ENCODE peak calls at places on chromosomes 11 and 22, in five cellular contexts. X is HFFc6, N is fibroblast of mammary gland, O is body of pancreas, Q is RWPE1. S is an unnamed sample.
A peak's percentile ranks its signal among the peaks of the same experiment; 100 is the strongest.

GRCh38 chr11:66568124-66568916 is at the start of gene CTSF:
- DNase-seq in X (peak; percentile 60), N (peak; percentile 70), O (peak; percentile 92), Q (peak; percentile 96), S (peak; percentile 82)

GRCh38 chr11:50246699-50247098 is 214.0 kb downstream of the OR4C45 start:
- DNase-seq in X (no peak), N (no peak), O (no peak), Q (no peak), S (no peak)

GRCh38 chr11:134313821-134314607 is 17.8 kb upstream of the GLB1L2 start:
- DNase-seq in X (no peak), N (no peak), O (peak; percentile 78), Q (no peak), S (no peak)

GRCh38 chr11:129695543-129696308 is 119.9 kb upstream of the TMEM45B start:
- DNase-seq in X (no peak), N (peak; percentile 30), O (peak; percentile 83), Q (peak; percentile 44), S (peak; percentile 62)

GRCh38 chr11:129247129-129247528 is 55.0 kb upstream of the ARHGAP32 start:
- DNase-seq in X (peak; percentile 78), N (peak; percentile 16), O (no peak), Q (no peak), S (no peak)

GRCh38 chr11:57798905-57799559 is 37.4 kb downstream of the CTNND1 start:
- DNase-seq in X (peak; percentile 56), N (peak; percentile 87), O (peak; percentile 77), Q (peak; percentile 90), S (peak; percentile 87)

GRCh38 chr11:36069576-36070214 is 125.8 kb downstream of the LDLRAD3 start:
- DNase-seq in X (no peak), N (no peak), O (no peak), Q (no peak), S (no peak)

GRCh38 chr11:109865558-109866186 is 227.5 kb upstream of the ZC3H12C start:
- DNase-seq in X (no peak), N (no peak), O (peak; percentile 43), Q (no peak), S (peak; percentile 4)

GRCh38 chr11:88555829-88556202 is 218.3 kb upstream of the CTSC start:
- DNase-seq in X (peak; percentile 24), N (peak; percentile 82), O (no peak), Q (no peak), S (peak; percentile 23)

GRCh38 chr11:112115389-112115788 is 28.7 kb downstream of the SDHD start:
- DNase-seq in X (no peak), N (no peak), O (no peak), Q (no peak), S (no peak)

GRCh38 chr11:76800466-76801200 is 17.5 kb downstream of the TSKU start:
- DNase-seq in X (no peak), N (no peak), O (peak; percentile 93), Q (no peak), S (no peak)

GRCh38 chr11:60899021-60899936 is 7.1 kb downstream of the PRPF19 start:
- DNase-seq in X (peak; percentile 74), N (peak; percentile 68), O (peak; percentile 43), Q (peak; percentile 52), S (peak; percentile 64)

DNA sequence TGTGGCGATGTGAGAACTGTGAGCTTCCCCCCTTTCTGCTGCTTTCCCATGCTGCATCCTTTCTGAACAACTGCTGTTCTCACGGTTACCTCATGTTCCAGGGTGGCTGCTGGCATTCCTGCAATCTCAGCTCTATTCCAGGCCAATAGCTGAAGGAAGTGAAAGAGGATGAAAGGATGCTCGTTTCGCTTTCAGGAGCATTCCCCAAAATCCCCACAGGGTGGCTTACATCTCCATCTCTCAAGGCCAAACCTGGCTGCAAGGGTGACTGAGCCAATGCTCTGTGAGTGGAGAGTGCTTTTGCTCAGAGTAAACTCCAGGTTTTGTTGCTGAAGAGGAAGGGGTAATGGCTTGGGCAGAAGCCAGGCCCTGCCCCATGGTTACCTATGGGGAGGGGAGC is 848.2 kb downstream of the BRD1 start:
- DNase-seq in X (no peak), N (peak; percentile 0), O (no peak), Q (no peak), S (no peak)
- TF ChIP-seq CTCF in X (no peak), N (no peak), O (no peak), Q (no peak), S (no peak)

GRCh38 chr11:12963051-12963450 is 46.1 kb upstream of the RASSF10 start:
- DNase-seq in X (no peak), N (no peak), O (no peak), Q (no peak), S (no peak)
- TF ChIP-seq CTCF in X (no peak), N (no peak), O (no peak), Q (no peak), S (no peak)

GRCh38 chr22:23718371-23719165 is 27.8 kb downstream of the RGL4 start:
- DNase-seq in X (no peak), N (no peak), O (no peak), Q (no peak), S (peak; percentile 41)

GRCh38 chr22:23713696-23714595 is 23.1 kb downstream of the RGL4 start:
- DNase-seq in X (no peak), N (no peak), O (no peak), Q (no peak), S (no peak)

GRCh38 chr22:23714596-23715588 is 24.1 kb downstream of the RGL4 start:
- DNase-seq in X (no peak), N (no peak), O (no peak), Q (no peak), S (no peak)

GRCh38 chr22:23716811-23717801 is 26.3 kb downstream of the RGL4 start:
- DNase-seq in X (peak; percentile 60), N (peak; percentile 86), O (peak; percentile 87), Q (peak; percentile 73), S (peak; percentile 82)

DNA sequence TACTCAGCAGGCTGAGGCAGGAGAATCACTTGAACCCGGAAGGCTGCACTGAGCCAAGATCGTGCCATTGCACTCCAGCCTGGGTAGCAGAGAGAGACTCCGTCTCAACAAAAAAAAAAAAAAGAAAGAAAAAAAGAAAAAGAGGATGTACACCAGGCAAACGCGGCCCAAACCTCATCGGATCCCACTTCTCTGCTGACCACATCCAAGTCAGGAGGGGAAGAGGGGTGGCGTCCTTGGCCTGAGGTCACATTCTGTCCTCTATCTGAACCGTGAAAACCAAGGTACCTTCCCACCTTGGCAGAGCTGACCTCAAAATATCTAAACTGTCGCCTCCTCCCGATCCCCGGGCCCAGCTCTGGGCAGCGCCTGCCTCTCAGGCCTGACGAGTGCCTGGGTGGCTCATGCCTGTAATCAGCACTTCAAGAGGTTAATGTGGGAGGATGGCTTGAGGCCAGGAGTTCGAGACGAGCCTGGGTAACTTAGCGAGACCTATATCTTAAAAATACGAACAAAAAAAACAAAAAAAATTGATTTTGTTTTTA is 25.1 kb downstream of the RGL4 start:
- DNase-seq in X (no peak), N (no peak), O (peak; percentile 12), Q (no peak), S (no peak)
- TF ChIP-seq CTCF in X (no peak), N (no peak), O (no peak), Q (no peak), S (no peak)

GRCh38 chr11:68646832-68647231 is 37.5 kb upstream of the GAL start:
- DNase-seq in X (no peak), N (no peak), O (no peak), Q (no peak), S (no peak)

GRCh38 chr11:68641880-68642279 is 42.5 kb upstream of the GAL start:
- DNase-seq in X (no peak), N (no peak), O (no peak), Q (no peak), S (no peak)

GRCh38 chr11:68643576-68643975 is 40.8 kb upstream of the GAL start:
- DNase-seq in X (no peak), N (peak; percentile 9), O (no peak), Q (no peak), S (no peak)
- TF ChIP-seq CTCF in X (no peak), N (no peak), O (no peak), Q (no peak), S (no peak)

DNA sequence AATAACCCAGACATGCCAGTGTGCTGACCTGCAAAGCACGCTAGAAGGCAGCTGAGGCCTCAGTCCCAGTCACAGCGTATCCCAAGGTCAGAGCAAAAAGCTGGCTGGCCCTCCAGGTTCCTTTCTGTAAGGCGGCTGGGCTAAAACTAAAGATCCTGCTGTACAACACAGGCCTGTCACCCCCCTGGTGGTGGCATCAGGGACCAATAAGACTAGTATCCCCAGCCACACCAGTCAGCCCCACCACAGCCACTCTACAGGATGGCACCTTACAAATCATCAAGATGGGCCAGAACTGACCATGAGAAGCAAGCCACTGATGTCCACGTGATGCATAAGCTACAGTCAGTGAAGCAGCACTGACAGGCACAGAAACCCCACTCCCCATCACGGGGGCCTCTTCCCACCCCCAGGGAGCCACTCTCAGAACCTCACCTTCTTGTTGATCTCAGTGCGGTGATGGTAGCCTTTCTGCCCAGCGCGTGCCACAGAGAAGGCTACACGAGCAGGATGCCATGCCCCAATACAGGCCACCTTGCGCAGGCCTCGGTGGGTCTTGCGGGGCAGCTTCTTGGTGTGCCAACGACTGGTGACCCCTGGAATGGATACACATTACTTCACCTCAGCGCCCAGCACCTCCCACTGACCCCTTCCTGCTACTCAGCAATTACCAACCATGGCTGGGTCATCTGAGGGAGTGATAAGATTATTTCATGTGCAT is 5.0 kb downstream of the RPL3 start:
- DNase-seq in X (peak; percentile 25), N (no peak), O (peak; percentile 59), Q (no peak), S (no peak)
- TF ChIP-seq CTCF in X (peak; percentile 66), N (no peak), O (no peak), Q (no peak), S (no peak)

GRCh38 chr11:119490253-119491006 is 67.5 kb upstream of the THY1 start:
- DNase-seq in X (no peak), N (no peak), O (no peak), Q (no peak), S (no peak)

GRCh38 chr11:119488256-119488995 is 65.5 kb upstream of the THY1 start:
- DNase-seq in X (no peak), N (no peak), O (no peak), Q (no peak), S (no peak)

GRCh38 chr11:119493712-119494111 is 70.7 kb upstream of the THY1 start:
- DNase-seq in X (no peak), N (no peak), O (peak; percentile 47), Q (peak; percentile 27), S (peak; percentile 58)

GRCh38 chr11:119489087-119489486 is 66.1 kb upstream of the THY1 start:
- DNase-seq in X (no peak), N (no peak), O (no peak), Q (no peak), S (no peak)

DNA sequence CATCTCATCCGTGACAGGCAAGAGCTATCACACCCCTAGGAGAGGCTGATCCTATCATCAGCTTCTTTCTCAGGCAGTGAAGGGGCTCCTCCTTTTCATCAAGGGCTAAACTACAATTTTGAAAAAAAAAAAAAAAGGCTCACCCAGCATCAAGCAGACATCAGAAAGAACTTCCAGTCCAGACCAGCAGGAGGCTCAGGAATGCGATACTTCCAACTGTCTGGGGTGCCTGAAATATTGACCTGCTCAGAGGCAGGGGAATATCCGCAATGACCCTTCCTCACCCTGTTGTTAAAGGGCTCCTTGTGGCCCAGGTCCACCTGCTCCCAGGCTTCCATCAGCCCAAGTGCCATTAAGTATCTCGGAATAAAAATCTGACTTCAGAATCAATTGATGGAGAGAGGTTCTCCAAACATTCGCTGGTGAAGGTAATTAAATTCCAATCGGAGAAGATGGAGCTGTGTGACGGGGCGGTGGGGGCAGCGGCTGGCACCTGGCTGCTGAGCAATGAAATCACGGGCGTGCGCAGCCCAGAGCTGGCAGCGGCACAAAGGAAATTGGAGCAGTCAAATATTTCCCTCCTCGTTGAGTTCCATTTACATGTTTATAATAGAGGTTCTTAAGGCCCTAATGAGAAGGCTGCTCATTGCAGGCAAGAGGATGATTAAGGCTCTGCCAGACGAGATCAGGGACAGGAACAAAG is 68.9 kb upstream of the THY1 start:
- DNase-seq in X (peak; percentile 26), N (peak; percentile 34), O (no peak), Q (no peak), S (no peak)
- TF ChIP-seq CTCF in X (peak; percentile 76), N (peak; percentile 59), O (no peak), Q (no peak), S (peak; percentile 25)

S was measured in MCF 10A.